ENCODE peak calls at places on chromosomes 1 and 21, in seven cellular contexts. One of them, this sample, is unnamed.
A peak's percentile ranks its signal among the peaks of the same experiment; 100 is the strongest.

GRCh38 chr1:151888972-151889570 is 20.2 kb downstream of the THEM4 start:
- DNase-seq in fibroblast of mammary gland: peak; percentile 21
- DNase-seq in choroid plexus epithelial cell: peak; percentile 41
- DNase-seq in naive thymus-derived CD4-positive, alpha-beta T cell: no peak
- DNase-seq in foreskin fibroblast: no peak
- DNase-seq in endodermal cell: no peak
- DNase-seq in astrocyte: no peak
- DNase-seq in this sample: no peak

GRCh38 chr1:11692899-11693590 is 1.5 kb downstream of the DRAXIN start:
- DNase-seq in naive thymus-derived CD4-positive, alpha-beta T cell: no peak
- DNase-seq in choroid plexus epithelial cell: peak; percentile 54
- DNase-seq in astrocyte: peak; percentile 82
- DNase-seq in foreskin fibroblast: peak; percentile 89
- DNase-seq in fibroblast of mammary gland: peak; percentile 90
- DNase-seq in endodermal cell: no peak
- DNase-seq in this sample: no peak

GRCh38 chr1:201183209-201183608 is 7.4 kb upstream of the IGFN1 start:
- DNase-seq in naive thymus-derived CD4-positive, alpha-beta T cell: no peak
- DNase-seq in foreskin fibroblast: no peak
- DNase-seq in fibroblast of mammary gland: no peak
- DNase-seq in endodermal cell: no peak
- DNase-seq in choroid plexus epithelial cell: no peak
- DNase-seq in astrocyte: no peak
- DNase-seq in this sample: no peak

GRCh38 chr1:29243863-29244185 is 7.5 kb downstream of the PTPRU start:
- DNase-seq in endodermal cell: no peak
- DNase-seq in astrocyte: peak; percentile 84
- DNase-seq in fibroblast of mammary gland: peak; percentile 83
- DNase-seq in choroid plexus epithelial cell: peak; percentile 81
- DNase-seq in foreskin fibroblast: peak; percentile 51
- DNase-seq in naive thymus-derived CD4-positive, alpha-beta T cell: no peak
- DNase-seq in this sample: no peak

GRCh38 chr1:93607814-93608187 is 73.8 kb downstream of the BCAR3 start:
- DNase-seq in astrocyte: peak; percentile 77
- DNase-seq in fibroblast of mammary gland: peak; percentile 93
- DNase-seq in choroid plexus epithelial cell: peak; percentile 57
- DNase-seq in naive thymus-derived CD4-positive, alpha-beta T cell: peak; percentile 55
- DNase-seq in foreskin fibroblast: no peak
- DNase-seq in endodermal cell: peak; percentile 32
- DNase-seq in this sample: no peak

GRCh38 chr1:11707621-11708276 is 16.2 kb downstream of the DRAXIN start:
- DNase-seq in fibroblast of mammary gland: no peak
- DNase-seq in naive thymus-derived CD4-positive, alpha-beta T cell: no peak
- DNase-seq in endodermal cell: peak; percentile 78
- DNase-seq in astrocyte: no peak
- DNase-seq in foreskin fibroblast: no peak
- DNase-seq in choroid plexus epithelial cell: no peak
- DNase-seq in this sample: peak; percentile 30

GRCh38 chr1:1318131-1318652 is 6.3 kb downstream of the INTS11 start:
- DNase-seq in endodermal cell: no peak
- DNase-seq in fibroblast of mammary gland: peak; percentile 97
- DNase-seq in choroid plexus epithelial cell: peak; percentile 97
- DNase-seq in astrocyte: peak; percentile 93
- DNase-seq in naive thymus-derived CD4-positive, alpha-beta T cell: no peak
- DNase-seq in foreskin fibroblast: peak; percentile 90
- DNase-seq in this sample: peak; percentile 89

GRCh38 chr1:110011527-110012041 is 22.8 kb upstream of the STRIP1 start:
- DNase-seq in astrocyte: no peak
- DNase-seq in fibroblast of mammary gland: peak; percentile 76
- DNase-seq in naive thymus-derived CD4-positive, alpha-beta T cell: no peak
- DNase-seq in endodermal cell: peak; percentile 75
- DNase-seq in choroid plexus epithelial cell: peak; percentile 86
- DNase-seq in foreskin fibroblast: no peak
- DNase-seq in this sample: peak; percentile 61

GRCh38 chr21:37915516-37915915 is 741 bp downstream of the KCNJ6 start:
- DNase-seq in endodermal cell: no peak
- DNase-seq in fibroblast of mammary gland: no peak
- DNase-seq in foreskin fibroblast: no peak
- DNase-seq in astrocyte: no peak
- DNase-seq in naive thymus-derived CD4-positive, alpha-beta T cell: no peak
- DNase-seq in choroid plexus epithelial cell: no peak
- DNase-seq in this sample: no peak

GRCh38 chr1:56963667-56964066 is 2.1 kb downstream of the C8B start:
- DNase-seq in foreskin fibroblast: no peak
- DNase-seq in choroid plexus epithelial cell: no peak
- DNase-seq in fibroblast of mammary gland: peak; percentile 40
- DNase-seq in astrocyte: no peak
- DNase-seq in naive thymus-derived CD4-positive, alpha-beta T cell: no peak
- DNase-seq in endodermal cell: no peak
- DNase-seq in this sample: no peak

GRCh38 chr1:33640114-33640660 is 167.7 kb downstream of the ZSCAN20 start:
- DNase-seq in naive thymus-derived CD4-positive, alpha-beta T cell: no peak
- DNase-seq in endodermal cell: no peak
- DNase-seq in fibroblast of mammary gland: peak; percentile 1
- DNase-seq in foreskin fibroblast: no peak
- DNase-seq in astrocyte: no peak
- DNase-seq in choroid plexus epithelial cell: peak; percentile 4
- DNase-seq in this sample: peak; percentile 85

GRCh38 chr1:240070188-240070587 is 21.5 kb upstream of the FMN2 start:
- DNase-seq in fibroblast of mammary gland: no peak
- DNase-seq in astrocyte: no peak
- DNase-seq in foreskin fibroblast: no peak
- DNase-seq in naive thymus-derived CD4-positive, alpha-beta T cell: no peak
- DNase-seq in choroid plexus epithelial cell: no peak
- DNase-seq in endodermal cell: no peak
- DNase-seq in this sample: no peak

GRCh38 chr1:117171900-117172501 is 38.7 kb downstream of the VTCN1 start:
- DNase-seq in endodermal cell: no peak
- DNase-seq in naive thymus-derived CD4-positive, alpha-beta T cell: no peak
- DNase-seq in foreskin fibroblast: no peak
- DNase-seq in choroid plexus epithelial cell: peak; percentile 81
- DNase-seq in fibroblast of mammary gland: peak; percentile 92
- DNase-seq in astrocyte: peak; percentile 94
- DNase-seq in this sample: no peak

GRCh38 chr1:25645641-25646400 is 29.2 kb downstream of the MAN1C1 start:
- DNase-seq in fibroblast of mammary gland: no peak
- DNase-seq in endodermal cell: no peak
- DNase-seq in naive thymus-derived CD4-positive, alpha-beta T cell: no peak
- DNase-seq in choroid plexus epithelial cell: no peak
- DNase-seq in astrocyte: no peak
- DNase-seq in foreskin fibroblast: no peak
- DNase-seq in this sample: no peak

GRCh38 chr1:37410815-37411214 is 63.6 kb upstream of the ZC3H12A start:
- DNase-seq in astrocyte: no peak
- DNase-seq in foreskin fibroblast: peak; percentile 6
- DNase-seq in endodermal cell: peak; percentile 93
- DNase-seq in choroid plexus epithelial cell: peak; percentile 37
- DNase-seq in fibroblast of mammary gland: peak; percentile 17
- DNase-seq in naive thymus-derived CD4-positive, alpha-beta T cell: peak; percentile 28
- DNase-seq in this sample: no peak

GRCh38 chr21:44925027-44925755 is 4.5 kb upstream of the ITGB2 start:
- DNase-seq in naive thymus-derived CD4-positive, alpha-beta T cell: no peak
- DNase-seq in astrocyte: peak; percentile 36
- DNase-seq in foreskin fibroblast: peak; percentile 42
- DNase-seq in fibroblast of mammary gland: peak; percentile 66
- DNase-seq in endodermal cell: no peak
- DNase-seq in choroid plexus epithelial cell: peak; percentile 76
- DNase-seq in this sample: no peak
- H3K4me3 ChIP-seq in naive thymus-derived CD4-positive, alpha-beta T cell: peak overlapping the region; percentile 46
- H3K4me3 ChIP-seq in astrocyte: no peak overlapping the region
- H3K4me3 ChIP-seq in foreskin fibroblast: no peak overlapping the region
- H3K4me3 ChIP-seq in fibroblast of mammary gland: no peak overlapping the region
- H3K4me3 ChIP-seq in endodermal cell: no peak overlapping the region
- H3K4me3 ChIP-seq in choroid plexus epithelial cell: no peak overlapping the region
- H3K4me3 ChIP-seq in this sample: no peak overlapping the region

DNA sequence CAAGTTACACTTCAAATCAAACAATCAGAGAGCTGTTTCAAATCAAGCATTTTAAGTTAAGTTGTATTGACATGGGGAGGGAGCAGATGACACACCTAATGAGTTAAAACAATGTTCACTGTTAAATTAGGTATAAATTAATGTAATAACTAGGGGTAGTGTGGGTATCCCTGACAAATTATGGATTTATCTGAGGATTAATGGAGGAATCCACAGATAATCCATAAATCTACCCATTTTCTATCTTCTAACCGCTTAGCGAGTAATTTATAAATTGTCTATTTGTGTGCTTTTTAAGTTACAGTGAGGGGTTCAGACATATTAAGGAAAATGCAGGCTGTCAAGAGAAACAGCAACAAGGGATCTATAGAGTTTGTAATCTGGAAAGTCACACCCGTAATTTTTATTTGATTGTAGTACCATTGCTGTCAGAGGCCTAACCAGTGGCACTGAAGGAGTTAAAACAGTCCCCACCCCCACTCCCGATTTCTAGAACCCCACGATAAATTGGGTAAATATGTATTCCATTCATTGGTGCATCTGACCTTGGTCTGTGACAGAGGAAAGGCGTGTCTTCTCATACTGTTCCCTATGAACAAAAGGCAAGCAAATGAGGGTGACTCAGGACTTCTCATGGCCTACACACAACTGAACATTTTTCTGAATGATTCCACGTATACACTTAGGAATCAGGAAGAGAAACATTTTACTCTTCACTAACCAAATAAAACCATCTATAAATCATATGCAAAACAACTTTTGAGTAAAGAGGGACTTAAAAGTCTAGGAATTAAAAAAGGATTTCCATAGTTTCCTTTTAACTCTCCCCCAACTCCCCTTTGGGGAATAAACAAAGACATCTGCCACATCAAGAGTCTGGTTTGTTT is 7.4 kb downstream of the IRF2BP2 start:
- DNase-seq in endodermal cell: no peak
- DNase-seq in fibroblast of mammary gland: peak; percentile 98
- DNase-seq in choroid plexus epithelial cell: peak; percentile 94
- DNase-seq in naive thymus-derived CD4-positive, alpha-beta T cell: no peak
- DNase-seq in foreskin fibroblast: peak; percentile 91
- DNase-seq in astrocyte: peak; percentile 98
- DNase-seq in this sample: peak; percentile 85
- H3K4me3 ChIP-seq in endodermal cell: peak overlapping the region; percentile 92
- H3K4me3 ChIP-seq in fibroblast of mammary gland: no peak overlapping the region
- H3K4me3 ChIP-seq in choroid plexus epithelial cell: peak overlapping the region; percentile 91
- H3K4me3 ChIP-seq in naive thymus-derived CD4-positive, alpha-beta T cell: peak overlapping the region; percentile 10
- H3K4me3 ChIP-seq in foreskin fibroblast: no peak overlapping the region
- H3K4me3 ChIP-seq in astrocyte: peak overlapping the region; percentile 88
- H3K4me3 ChIP-seq in this sample: no peak overlapping the region

GRCh38 chr1:216111842-216112241 is 311.4 kb downstream of the USH2A start:
- DNase-seq in fibroblast of mammary gland: peak; percentile 0
- DNase-seq in astrocyte: no peak
- DNase-seq in choroid plexus epithelial cell: peak; percentile 7
- DNase-seq in naive thymus-derived CD4-positive, alpha-beta T cell: no peak
- DNase-seq in endodermal cell: no peak
- DNase-seq in foreskin fibroblast: no peak
- DNase-seq in this sample: no peak
- H3K4me3 ChIP-seq in fibroblast of mammary gland: no peak overlapping the region
- H3K4me3 ChIP-seq in astrocyte: no peak overlapping the region
- H3K4me3 ChIP-seq in choroid plexus epithelial cell: no peak overlapping the region
- H3K4me3 ChIP-seq in naive thymus-derived CD4-positive, alpha-beta T cell: no peak overlapping the region
- H3K4me3 ChIP-seq in endodermal cell: no peak overlapping the region
- H3K4me3 ChIP-seq in foreskin fibroblast: no peak overlapping the region
- H3K4me3 ChIP-seq in this sample: no peak overlapping the region

GRCh38 chr1:72623299-72623708 is 341.0 kb upstream of the NEGR1 start:
- DNase-seq in astrocyte: peak; percentile 34
- DNase-seq in endodermal cell: peak; percentile 64
- DNase-seq in naive thymus-derived CD4-positive, alpha-beta T cell: no peak
- DNase-seq in choroid plexus epithelial cell: peak; percentile 43
- DNase-seq in fibroblast of mammary gland: peak; percentile 56
- DNase-seq in foreskin fibroblast: peak; percentile 30
- DNase-seq in this sample: peak; percentile 21
- H3K4me3 ChIP-seq in astrocyte: peak overlapping the region; percentile 36
- H3K4me3 ChIP-seq in endodermal cell: no peak overlapping the region
- H3K4me3 ChIP-seq in naive thymus-derived CD4-positive, alpha-beta T cell: no peak overlapping the region
- H3K4me3 ChIP-seq in choroid plexus epithelial cell: no peak overlapping the region
- H3K4me3 ChIP-seq in fibroblast of mammary gland: peak overlapping the region; percentile 18
- H3K4me3 ChIP-seq in foreskin fibroblast: peak overlapping the region; percentile 35
- H3K4me3 ChIP-seq in this sample: no peak overlapping the region

DNA sequence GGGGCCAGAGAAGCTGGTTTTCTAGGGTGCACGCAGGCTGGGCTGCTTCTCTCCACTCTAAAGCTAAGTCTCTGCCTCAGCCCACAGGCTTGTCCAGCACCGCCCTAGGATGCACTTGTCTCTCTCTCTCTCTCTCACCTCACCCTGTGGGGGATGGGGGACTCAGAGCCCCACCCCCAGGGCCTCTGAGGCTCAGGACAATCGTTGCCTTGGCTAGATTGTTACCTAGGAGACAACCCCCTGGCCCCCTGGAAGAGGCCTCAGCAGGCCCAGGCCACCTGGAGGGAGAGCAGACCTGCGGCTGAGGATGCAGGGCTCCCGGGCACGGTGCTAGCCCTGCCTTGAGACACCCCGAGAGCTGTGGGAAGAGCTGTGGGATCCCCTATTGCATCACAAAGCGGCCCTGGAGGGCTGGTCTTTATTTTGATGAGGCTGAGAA is at the start of gene ACTRT2:
- DNase-seq in foreskin fibroblast: no peak
- DNase-seq in naive thymus-derived CD4-positive, alpha-beta T cell: no peak
- DNase-seq in choroid plexus epithelial cell: no peak
- DNase-seq in astrocyte: no peak
- DNase-seq in endodermal cell: no peak
- DNase-seq in fibroblast of mammary gland: no peak
- DNase-seq in this sample: no peak
- H3K4me3 ChIP-seq in foreskin fibroblast: no peak within 1 kb of the TSS
- H3K4me3 ChIP-seq in naive thymus-derived CD4-positive, alpha-beta T cell: no peak within 1 kb of the TSS
- H3K4me3 ChIP-seq in choroid plexus epithelial cell: no peak within 1 kb of the TSS
- H3K4me3 ChIP-seq in astrocyte: no peak within 1 kb of the TSS
- H3K4me3 ChIP-seq in endodermal cell: no peak within 1 kb of the TSS
- H3K4me3 ChIP-seq in fibroblast of mammary gland: no peak within 1 kb of the TSS
- H3K4me3 ChIP-seq in this sample: no peak within 1 kb of the TSS